ENCODE peak calls at places on chromosomes 3 and 15, in seven cellular contexts. T, H, Z, E, V, W and F are unnamed samples.

GRCh38 chr15:48191574-48192225 is at the start of gene CTXN2:
- DNase-seq in V (no peak), E (no peak), T (no peak), W (no peak), Z (no peak), H (no peak), F (no peak)

GRCh38 chr3:165855581-165855980 is 18.4 kb upstream of the BCHE start:
- DNase-seq in T (no peak), W (no peak), Z (no peak), H (no peak), E (peak; percentile 68), V (peak; percentile 15), F (no peak)

GRCh38 chr3:119497824-119498187 is 541 bp upstream of the TIMMDC1 start:
- DNase-seq in V (peak; percentile 11), H (no peak), Z (no peak), W (no peak), T (no peak), E (peak; percentile 44), F (no peak)

GRCh38 chr3:122955916-122956684 is 71.5 kb downstream of the SEMA5B start:
- DNase-seq in V (no peak), H (no peak), E (no peak), Z (no peak), T (no peak), W (no peak), F (no peak)

GRCh38 chr3:64094713-64095079 is 71.4 kb upstream of the PSMD6 start:
- DNase-seq in H (no peak), Z (no peak), E (no peak), T (no peak), V (no peak), W (no peak), F (no peak)

GRCh38 chr3:414063-414462 is 217.5 kb downstream of the CHL1 start:
- DNase-seq in W (peak; percentile 4), T (no peak), H (no peak), E (no peak), Z (no peak), V (peak; percentile 7), F (no peak)

GRCh38 chr3:53941945-53942344 is 50.3 kb upstream of the SELENOK start:
- DNase-seq in H (no peak), Z (no peak), E (no peak), T (no peak), V (peak; percentile 14), W (no peak), F (no peak)

GRCh38 chr3:193728429-193729087 is 135.6 kb downstream of the OPA1 start:
- DNase-seq in T (no peak), E (no peak), H (no peak), V (no peak), W (no peak), Z (no peak), F (no peak)

GRCh38 chr3:175941352-175941751 is 1082.2 kb downstream of the NAALADL2 start:
- DNase-seq in W (no peak), T (no peak), H (no peak), Z (no peak), E (peak; percentile 11), V (peak; percentile 82), F (no peak)

GRCh38 chr3:141105828-141106628 is 54.9 kb downstream of the SPSB4 start:
- DNase-seq in W (peak; percentile 65), T (peak; percentile 74), H (no peak), Z (peak; percentile 53), V (peak; percentile 82), E (peak; percentile 74), F (peak; percentile 58)

GRCh38 chr15:63246691-63247464 is 30.5 kb upstream of the APH1B start:
- DNase-seq in H (no peak), V (peak; percentile 27), W (no peak), T (no peak), Z (no peak), E (no peak), F (no peak)

GRCh38 chr3:140453750-140454149 is 224.1 kb upstream of the TRIM42 start:
- DNase-seq in H (no peak), W (no peak), Z (no peak), V (no peak), E (no peak), T (no peak), F (no peak)